ENCODE peak calls at places on chromosomes 2 and 18, in six cellular contexts. One of them, this sample, is unnamed.

GRCh38 chr2:72780483-72780882 is 45.4 kb downstream of the EXOC6B start:
- DNase-seq in GM23338: no peak
- DNase-seq in anterior cingulate cortex: no peak
- DNase-seq in AG04450: no peak
- DNase-seq in iPS-NIHi11: no peak
- DNase-seq in activated T-cell treated with anti-CD3 and anti-CD28 coated beads for 1 hour: no peak
- DNase-seq in this sample: no peak

GRCh38 chr2:174546519-174547506 is 50.8 kb downstream of the WIPF1 start:
- DNase-seq in GM23338: peak; percentile 82
- DNase-seq in anterior cingulate cortex: peak; percentile 22
- DNase-seq in AG04450: no peak
- DNase-seq in iPS-NIHi11: peak; percentile 49
- DNase-seq in activated T-cell treated with anti-CD3 and anti-CD28 coated beads for 1 hour: no peak
- DNase-seq in this sample: peak; percentile 22

GRCh38 chr2:45510701-45511420 is 100.2 kb downstream of the SRBD1 start:
- DNase-seq in GM23338: no peak
- DNase-seq in anterior cingulate cortex: no peak
- DNase-seq in AG04450: no peak
- DNase-seq in iPS-NIHi11: no peak
- DNase-seq in activated T-cell treated with anti-CD3 and anti-CD28 coated beads for 1 hour: no peak
- DNase-seq in this sample: no peak

GRCh38 chr2:113915067-113915819 is 25.4 kb downstream of the ACTR3 start:
- DNase-seq in GM23338: no peak
- DNase-seq in anterior cingulate cortex: no peak
- DNase-seq in AG04450: no peak
- DNase-seq in iPS-NIHi11: no peak
- DNase-seq in activated T-cell treated with anti-CD3 and anti-CD28 coated beads for 1 hour: no peak
- DNase-seq in this sample: no peak

GRCh38 chr2:138125306-138125900 is 161.1 kb downstream of the HNMT start:
- DNase-seq in GM23338: peak; percentile 14
- DNase-seq in anterior cingulate cortex: no peak
- DNase-seq in AG04450: no peak
- DNase-seq in iPS-NIHi11: no peak
- DNase-seq in activated T-cell treated with anti-CD3 and anti-CD28 coated beads for 1 hour: no peak
- DNase-seq in this sample: no peak

GRCh38 chr2:199798881-199799580 is 52.0 kb downstream of the FTCDNL1 start:
- DNase-seq in GM23338: no peak
- DNase-seq in anterior cingulate cortex: peak; percentile 18
- DNase-seq in AG04450: no peak
- DNase-seq in iPS-NIHi11: no peak
- DNase-seq in activated T-cell treated with anti-CD3 and anti-CD28 coated beads for 1 hour: no peak
- DNase-seq in this sample: peak; percentile 89

GRCh38 chr18:73670536-73670935 is 477.1 kb downstream of the FBXO15 start:
- DNase-seq in GM23338: no peak
- DNase-seq in anterior cingulate cortex: no peak
- DNase-seq in AG04450: no peak
- DNase-seq in iPS-NIHi11: no peak
- DNase-seq in activated T-cell treated with anti-CD3 and anti-CD28 coated beads for 1 hour: no peak
- DNase-seq in this sample: no peak

GRCh38 chr2:173866858-173867620 is 98.1 kb downstream of the SP3 start:
- DNase-seq in GM23338: no peak
- DNase-seq in anterior cingulate cortex: no peak
- DNase-seq in AG04450: no peak
- DNase-seq in iPS-NIHi11: no peak
- DNase-seq in activated T-cell treated with anti-CD3 and anti-CD28 coated beads for 1 hour: no peak
- DNase-seq in this sample: no peak

GRCh38 chr2:136522724-136523123 is 242.6 kb upstream of the THSD7B start:
- DNase-seq in GM23338: no peak
- DNase-seq in anterior cingulate cortex: no peak
- DNase-seq in AG04450: no peak
- DNase-seq in iPS-NIHi11: no peak
- DNase-seq in activated T-cell treated with anti-CD3 and anti-CD28 coated beads for 1 hour: no peak
- DNase-seq in this sample: no peak

GRCh38 chr18:74310411-74310810 is 5.2 kb upstream of the C18orf63 start:
- DNase-seq in GM23338: peak; percentile 68
- DNase-seq in anterior cingulate cortex: no peak
- DNase-seq in AG04450: no peak
- DNase-seq in iPS-NIHi11: peak; percentile 18
- DNase-seq in activated T-cell treated with anti-CD3 and anti-CD28 coated beads for 1 hour: no peak
- DNase-seq in this sample: no peak

GRCh38 chr2:43068053-43068471 is 158.3 kb downstream of the ZFP36L2 start:
- DNase-seq in GM23338: peak; percentile 61
- DNase-seq in anterior cingulate cortex: peak; percentile 27
- DNase-seq in AG04450: no peak
- DNase-seq in iPS-NIHi11: peak; percentile 19
- DNase-seq in activated T-cell treated with anti-CD3 and anti-CD28 coated beads for 1 hour: no peak
- DNase-seq in this sample: no peak

GRCh38 chr2:143955416-143956075 is 564.4 kb downstream of the ZEB2 start:
- DNase-seq in GM23338: no peak
- DNase-seq in anterior cingulate cortex: no peak
- DNase-seq in AG04450: peak; percentile 44
- DNase-seq in iPS-NIHi11: no peak
- DNase-seq in activated T-cell treated with anti-CD3 and anti-CD28 coated beads for 1 hour: no peak
- DNase-seq in this sample: no peak

GRCh38 chr2:236657801-236658200 is 88.2 kb downstream of the ACKR3 start:
- DNase-seq in GM23338: no peak
- DNase-seq in anterior cingulate cortex: no peak
- DNase-seq in AG04450: no peak
- DNase-seq in iPS-NIHi11: no peak
- DNase-seq in activated T-cell treated with anti-CD3 and anti-CD28 coated beads for 1 hour: no peak
- DNase-seq in this sample: no peak

GRCh38 chr18:32349728-32350395 is 120.8 kb downstream of the GAREM1 start:
- DNase-seq in GM23338: no peak
- DNase-seq in anterior cingulate cortex: peak; percentile 53
- DNase-seq in AG04450: peak; percentile 87
- DNase-seq in iPS-NIHi11: peak; percentile 42
- DNase-seq in activated T-cell treated with anti-CD3 and anti-CD28 coated beads for 1 hour: no peak
- DNase-seq in this sample: peak; percentile 60

GRCh38 chr2:136173126-136173525 is 55.2 kb upstream of the CXCR4 start:
- DNase-seq in GM23338: no peak
- DNase-seq in anterior cingulate cortex: no peak
- DNase-seq in AG04450: no peak
- DNase-seq in iPS-NIHi11: no peak
- DNase-seq in activated T-cell treated with anti-CD3 and anti-CD28 coated beads for 1 hour: no peak
- DNase-seq in this sample: no peak

GRCh38 chr18:75280427-75281280 is 70.1 kb downstream of the TSHZ1 start:
- DNase-seq in GM23338: no peak
- DNase-seq in anterior cingulate cortex: no peak
- DNase-seq in AG04450: no peak
- DNase-seq in iPS-NIHi11: no peak
- DNase-seq in activated T-cell treated with anti-CD3 and anti-CD28 coated beads for 1 hour: no peak
- DNase-seq in this sample: no peak

GRCh38 chr2:69683170-69683971 is 39.8 kb upstream of the AAK1 start:
- DNase-seq in GM23338: no peak
- DNase-seq in anterior cingulate cortex: no peak
- DNase-seq in AG04450: peak; percentile 61
- DNase-seq in iPS-NIHi11: no peak
- DNase-seq in activated T-cell treated with anti-CD3 and anti-CD28 coated beads for 1 hour: no peak
- DNase-seq in this sample: no peak

GRCh38 chr2:203195331-203195730 is 43.5 kb upstream of the CYP20A1 start:
- DNase-seq in GM23338: no peak
- DNase-seq in anterior cingulate cortex: no peak
- DNase-seq in AG04450: no peak
- DNase-seq in iPS-NIHi11: no peak
- DNase-seq in activated T-cell treated with anti-CD3 and anti-CD28 coated beads for 1 hour: no peak
- DNase-seq in this sample: no peak

GRCh38 chr2:121626777-121627524 is 22.3 kb downstream of the CLASP1 start:
- DNase-seq in GM23338: no peak
- DNase-seq in anterior cingulate cortex: no peak
- DNase-seq in AG04450: no peak
- DNase-seq in iPS-NIHi11: no peak
- DNase-seq in activated T-cell treated with anti-CD3 and anti-CD28 coated beads for 1 hour: no peak
- DNase-seq in this sample: no peak

GRCh38 chr2:117832905-117833613 is 18.6 kb downstream of the DDX18 start:
- DNase-seq in GM23338: peak; percentile 52
- DNase-seq in anterior cingulate cortex: no peak
- DNase-seq in AG04450: no peak
- DNase-seq in iPS-NIHi11: peak; percentile 51
- DNase-seq in activated T-cell treated with anti-CD3 and anti-CD28 coated beads for 1 hour: no peak
- DNase-seq in this sample: no peak

GRCh38 chr2:76316691-76317090 is 606.0 kb upstream of the GCFC2 start:
- DNase-seq in GM23338: no peak
- DNase-seq in anterior cingulate cortex: no peak
- DNase-seq in AG04450: no peak
- DNase-seq in iPS-NIHi11: no peak
- DNase-seq in activated T-cell treated with anti-CD3 and anti-CD28 coated beads for 1 hour: no peak
- DNase-seq in this sample: no peak

GRCh38 chr2:98347298-98348065 is 1.2 kb downstream of the CNGA3 start:
- DNase-seq in GM23338: peak; percentile 60
- DNase-seq in anterior cingulate cortex: no peak
- DNase-seq in AG04450: no peak
- DNase-seq in iPS-NIHi11: peak; percentile 38
- DNase-seq in activated T-cell treated with anti-CD3 and anti-CD28 coated beads for 1 hour: no peak
- DNase-seq in this sample: no peak

GRCh38 chr18:25464211-25464610 is 112.2 kb upstream of the ZNF521 start:
- DNase-seq in GM23338: no peak
- DNase-seq in anterior cingulate cortex: no peak
- DNase-seq in AG04450: peak; percentile 84
- DNase-seq in iPS-NIHi11: no peak
- DNase-seq in activated T-cell treated with anti-CD3 and anti-CD28 coated beads for 1 hour: no peak
- DNase-seq in this sample: no peak

GRCh38 chr2:53342248-53342647 is 425.4 kb upstream of the CHAC2 start:
- DNase-seq in GM23338: no peak
- DNase-seq in anterior cingulate cortex: no peak
- DNase-seq in AG04450: no peak
- DNase-seq in iPS-NIHi11: no peak
- DNase-seq in activated T-cell treated with anti-CD3 and anti-CD28 coated beads for 1 hour: no peak
- DNase-seq in this sample: no peak

GRCh38 chr18:32091724-32092421 is at the start of gene RNF138:
- DNase-seq in GM23338: peak; percentile 91
- DNase-seq in anterior cingulate cortex: peak; percentile 85
- DNase-seq in AG04450: peak; percentile 30
- DNase-seq in iPS-NIHi11: peak; percentile 96
- DNase-seq in activated T-cell treated with anti-CD3 and anti-CD28 coated beads for 1 hour: peak; percentile 74
- DNase-seq in this sample: peak; percentile 91

GRCh38 chr2:41595235-41595634 is 452.6 kb upstream of the PKDCC start:
- DNase-seq in GM23338: no peak
- DNase-seq in anterior cingulate cortex: no peak
- DNase-seq in AG04450: no peak
- DNase-seq in iPS-NIHi11: no peak
- DNase-seq in activated T-cell treated with anti-CD3 and anti-CD28 coated beads for 1 hour: no peak
- DNase-seq in this sample: no peak

GRCh38 chr18:23825978-23826405 is 136.7 kb downstream of the LAMA3 start:
- DNase-seq in GM23338: no peak
- DNase-seq in anterior cingulate cortex: peak; percentile 75
- DNase-seq in AG04450: no peak
- DNase-seq in iPS-NIHi11: no peak
- DNase-seq in activated T-cell treated with anti-CD3 and anti-CD28 coated beads for 1 hour: no peak
- DNase-seq in this sample: peak; percentile 6

GRCh38 chr18:9066817-9067306 is 35.6 kb upstream of the NDUFV2 start:
- DNase-seq in GM23338: no peak
- DNase-seq in anterior cingulate cortex: no peak
- DNase-seq in AG04450: no peak
- DNase-seq in iPS-NIHi11: no peak
- DNase-seq in activated T-cell treated with anti-CD3 and anti-CD28 coated beads for 1 hour: no peak
- DNase-seq in this sample: no peak

GRCh38 chr18:26429535-26429934 is 118.8 kb downstream of the KCTD1 start:
- DNase-seq in GM23338: peak; percentile 37
- DNase-seq in anterior cingulate cortex: no peak
- DNase-seq in AG04450: peak; percentile 50
- DNase-seq in iPS-NIHi11: peak; percentile 65
- DNase-seq in activated T-cell treated with anti-CD3 and anti-CD28 coated beads for 1 hour: no peak
- DNase-seq in this sample: no peak

GRCh38 chr18:41126541-41127235 is 828.3 kb upstream of the PIK3C3 start:
- DNase-seq in GM23338: no peak
- DNase-seq in anterior cingulate cortex: no peak
- DNase-seq in AG04450: no peak
- DNase-seq in iPS-NIHi11: no peak
- DNase-seq in activated T-cell treated with anti-CD3 and anti-CD28 coated beads for 1 hour: no peak
- DNase-seq in this sample: no peak

GRCh38 chr18:79917351-79918088 is 33.9 kb downstream of the SLC66A2 start:
- DNase-seq in GM23338: no peak
- DNase-seq in anterior cingulate cortex: no peak
- DNase-seq in AG04450: no peak
- DNase-seq in iPS-NIHi11: no peak
- DNase-seq in activated T-cell treated with anti-CD3 and anti-CD28 coated beads for 1 hour: no peak
- DNase-seq in this sample: no peak

GRCh38 chr18:63022429-63023022 is 297.0 kb downstream of the BCL2 start:
- DNase-seq in GM23338: peak; percentile 78
- DNase-seq in anterior cingulate cortex: no peak
- DNase-seq in AG04450: no peak
- DNase-seq in iPS-NIHi11: peak; percentile 85
- DNase-seq in activated T-cell treated with anti-CD3 and anti-CD28 coated beads for 1 hour: no peak
- DNase-seq in this sample: no peak

GRCh38 chr2:181741756-181742155 is 61.4 kb upstream of the NEUROD1 start:
- DNase-seq in GM23338: no peak
- DNase-seq in anterior cingulate cortex: no peak
- DNase-seq in AG04450: peak; percentile 3
- DNase-seq in iPS-NIHi11: no peak
- DNase-seq in activated T-cell treated with anti-CD3 and anti-CD28 coated beads for 1 hour: no peak
- DNase-seq in this sample: no peak

GRCh38 chr18:49743296-49743567 is 70.1 kb downstream of the ACAA2 start:
- DNase-seq in GM23338: no peak
- DNase-seq in anterior cingulate cortex: no peak
- DNase-seq in AG04450: no peak
- DNase-seq in iPS-NIHi11: no peak
- DNase-seq in activated T-cell treated with anti-CD3 and anti-CD28 coated beads for 1 hour: no peak
- DNase-seq in this sample: no peak

GRCh38 chr18:68564961-68565360 is 149.9 kb downstream of the TMX3 start:
- DNase-seq in GM23338: peak; percentile 14
- DNase-seq in anterior cingulate cortex: no peak
- DNase-seq in AG04450: no peak
- DNase-seq in iPS-NIHi11: no peak
- DNase-seq in activated T-cell treated with anti-CD3 and anti-CD28 coated beads for 1 hour: no peak
- DNase-seq in this sample: no peak

GRCh38 chr2:105403785-105404698 is 5.2 kb upstream of the FHL2 start:
- DNase-seq in GM23338: peak; percentile 59
- DNase-seq in anterior cingulate cortex: no peak
- DNase-seq in AG04450: peak; percentile 62
- DNase-seq in iPS-NIHi11: peak; percentile 64
- DNase-seq in activated T-cell treated with anti-CD3 and anti-CD28 coated beads for 1 hour: no peak
- DNase-seq in this sample: no peak

GRCh38 chr2:185771396-185771795 is 32.8 kb downstream of the FSIP2 start:
- DNase-seq in GM23338: no peak
- DNase-seq in anterior cingulate cortex: no peak
- DNase-seq in AG04450: no peak
- DNase-seq in iPS-NIHi11: no peak
- DNase-seq in activated T-cell treated with anti-CD3 and anti-CD28 coated beads for 1 hour: no peak
- DNase-seq in this sample: no peak

This sample was measured in head of caudate nucleus.